ENCODE peak calls at places on chromosomes 1 and 21, in seven cellular contexts. One of them, this sample, is unnamed.

GRCh38 chr21:42302794-42303193 is 12.4 kb downstream of the TFF3 start:
- DNase-seq in right atrium auricular region: no peak
- DNase-seq in GM20000: no peak
- DNase-seq in heart right ventricle: no peak
- DNase-seq in CD4-positive, alpha-beta T cell: no peak
- DNase-seq in Panc1: no peak
- DNase-seq in keratinocyte: no peak
- DNase-seq in this sample: no peak

GRCh38 chr1:59526240-59526639 is 229.3 kb downstream of the FGGY start:
- DNase-seq in heart right ventricle: no peak
- DNase-seq in keratinocyte: no peak
- DNase-seq in Panc1: no peak
- DNase-seq in CD4-positive, alpha-beta T cell: no peak
- DNase-seq in GM20000: no peak
- DNase-seq in right atrium auricular region: no peak
- DNase-seq in this sample: no peak

GRCh38 chr1:183417691-183418491 is at the start of gene NMNAT2:
- DNase-seq in CD4-positive, alpha-beta T cell: no peak
- DNase-seq in GM20000: no peak
- DNase-seq in Panc1: no peak
- DNase-seq in right atrium auricular region: no peak
- DNase-seq in keratinocyte: no peak
- DNase-seq in heart right ventricle: no peak
- DNase-seq in this sample: peak

GRCh38 chr1:157073944-157074685 is 25.5 kb downstream of the ETV3L start:
- DNase-seq in right atrium auricular region: peak
- DNase-seq in heart right ventricle: peak
- DNase-seq in keratinocyte: peak
- DNase-seq in GM20000: no peak
- DNase-seq in CD4-positive, alpha-beta T cell: no peak
- DNase-seq in Panc1: no peak
- DNase-seq in this sample: peak

GRCh38 chr1:191707288-191707687 is 451.0 kb upstream of the RGS18 start:
- DNase-seq in CD4-positive, alpha-beta T cell: no peak
- DNase-seq in right atrium auricular region: no peak
- DNase-seq in GM20000: no peak
- DNase-seq in Panc1: no peak
- DNase-seq in heart right ventricle: no peak
- DNase-seq in keratinocyte: no peak
- DNase-seq in this sample: no peak

GRCh38 chr1:227855687-227856086 is 40.2 kb downstream of the PRSS38 start:
- DNase-seq in Panc1: no peak
- DNase-seq in GM20000: no peak
- DNase-seq in right atrium auricular region: no peak
- DNase-seq in CD4-positive, alpha-beta T cell: no peak
- DNase-seq in keratinocyte: no peak
- DNase-seq in heart right ventricle: no peak
- DNase-seq in this sample: no peak

GRCh38 chr1:40385437-40386310 is 12.1 kb downstream of the SMAP2 start:
- DNase-seq in heart right ventricle: no peak
- DNase-seq in keratinocyte: no peak
- DNase-seq in Panc1: no peak
- DNase-seq in GM20000: peak
- DNase-seq in CD4-positive, alpha-beta T cell: peak
- DNase-seq in right atrium auricular region: no peak
- DNase-seq in this sample: peak

GRCh38 chr1:18907021-18907913 is 4.9 kb upstream of the ALDH4A1 start:
- DNase-seq in GM20000: peak
- DNase-seq in heart right ventricle: peak
- DNase-seq in CD4-positive, alpha-beta T cell: peak
- DNase-seq in right atrium auricular region: peak
- DNase-seq in Panc1: no peak
- DNase-seq in keratinocyte: no peak
- DNase-seq in this sample: peak

GRCh38 chr1:27392778-27393635 is 585 bp downstream of the GPR3 start:
- DNase-seq in heart right ventricle: no peak
- DNase-seq in Panc1: no peak
- DNase-seq in GM20000: peak
- DNase-seq in keratinocyte: no peak
- DNase-seq in CD4-positive, alpha-beta T cell: no peak
- DNase-seq in right atrium auricular region: no peak
- DNase-seq in this sample: no peak

GRCh38 chr1:43488165-43488564 is 34.4 kb upstream of the HYI start:
- DNase-seq in right atrium auricular region: no peak
- DNase-seq in Panc1: no peak
- DNase-seq in GM20000: no peak
- DNase-seq in keratinocyte: no peak
- DNase-seq in CD4-positive, alpha-beta T cell: no peak
- DNase-seq in heart right ventricle: no peak
- DNase-seq in this sample: no peak

GRCh38 chr21:27555996-27556395 is 589.1 kb upstream of the ADAMTS5 start:
- DNase-seq in right atrium auricular region: no peak
- DNase-seq in heart right ventricle: no peak
- DNase-seq in Panc1: no peak
- DNase-seq in keratinocyte: no peak
- DNase-seq in CD4-positive, alpha-beta T cell: no peak
- DNase-seq in GM20000: no peak
- DNase-seq in this sample: no peak

GRCh38 chr1:223714849-223715709 is 2.7 kb downstream of the CAPN2 start:
- DNase-seq in GM20000: no peak
- DNase-seq in right atrium auricular region: no peak
- DNase-seq in heart right ventricle: no peak
- DNase-seq in CD4-positive, alpha-beta T cell: no peak
- DNase-seq in Panc1: no peak
- DNase-seq in keratinocyte: no peak
- DNase-seq in this sample: no peak

GRCh38 chr1:21508580-21509350 is 458 bp upstream of the ALPL start:
- DNase-seq in keratinocyte: no peak
- DNase-seq in heart right ventricle: peak
- DNase-seq in Panc1: no peak
- DNase-seq in CD4-positive, alpha-beta T cell: peak
- DNase-seq in GM20000: peak
- DNase-seq in right atrium auricular region: peak
- DNase-seq in this sample: peak

GRCh38 chr1:63710776-63711175 is 63.0 kb upstream of the ROR1 start:
- DNase-seq in right atrium auricular region: no peak
- DNase-seq in GM20000: no peak
- DNase-seq in CD4-positive, alpha-beta T cell: no peak
- DNase-seq in heart right ventricle: no peak
- DNase-seq in Panc1: no peak
- DNase-seq in keratinocyte: no peak
- DNase-seq in this sample: no peak

GRCh38 chr1:9687876-9688582 is 36.5 kb downstream of the PIK3CD start:
- DNase-seq in heart right ventricle: no peak
- DNase-seq in GM20000: no peak
- DNase-seq in keratinocyte: no peak
- DNase-seq in Panc1: no peak
- DNase-seq in right atrium auricular region: no peak
- DNase-seq in CD4-positive, alpha-beta T cell: no peak
- DNase-seq in this sample: no peak

GRCh38 chr1:111909010-111909409 is 80.5 kb downstream of the KCND3 start:
- DNase-seq in CD4-positive, alpha-beta T cell: no peak
- DNase-seq in heart right ventricle: no peak
- DNase-seq in GM20000: no peak
- DNase-seq in keratinocyte: no peak
- DNase-seq in right atrium auricular region: no peak
- DNase-seq in Panc1: no peak
- DNase-seq in this sample: no peak

GRCh38 chr1:1534401-1535145 is 5.9 kb downstream of the TMEM240 start:
- DNase-seq in Panc1: no peak
- DNase-seq in heart right ventricle: no peak
- DNase-seq in CD4-positive, alpha-beta T cell: no peak
- DNase-seq in right atrium auricular region: no peak
- DNase-seq in keratinocyte: no peak
- DNase-seq in GM20000: peak
- DNase-seq in this sample: no peak

GRCh38 chr1:148290881-148291280 is 138.8 kb upstream of the NBPF11 start:
- DNase-seq in CD4-positive, alpha-beta T cell: no peak
- DNase-seq in Panc1: no peak
- DNase-seq in keratinocyte: no peak
- DNase-seq in right atrium auricular region: no peak
- DNase-seq in GM20000: no peak
- DNase-seq in heart right ventricle: no peak
- DNase-seq in this sample: no peak

GRCh38 chr1:183033205-183033604 is 10.0 kb downstream of the LAMC1 start:
- DNase-seq in Panc1: no peak
- DNase-seq in CD4-positive, alpha-beta T cell: peak
- DNase-seq in heart right ventricle: no peak
- DNase-seq in GM20000: no peak
- DNase-seq in right atrium auricular region: no peak
- DNase-seq in keratinocyte: no peak
- DNase-seq in this sample: peak

GRCh38 chr1:156670791-156671190 is 6.4 kb downstream of the NES start:
- DNase-seq in keratinocyte: no peak
- DNase-seq in heart right ventricle: no peak
- DNase-seq in GM20000: no peak
- DNase-seq in Panc1: no peak
- DNase-seq in CD4-positive, alpha-beta T cell: no peak
- DNase-seq in right atrium auricular region: no peak
- DNase-seq in this sample: no peak

GRCh38 chr1:46030074-46030870 is 102.2 kb downstream of the PIK3R3 start:
- DNase-seq in right atrium auricular region: no peak
- DNase-seq in keratinocyte: no peak
- DNase-seq in Panc1: no peak
- DNase-seq in CD4-positive, alpha-beta T cell: no peak
- DNase-seq in heart right ventricle: no peak
- DNase-seq in GM20000: no peak
- DNase-seq in this sample: no peak

GRCh38 chr1:43238104-43238503 is 31.7 kb upstream of the TMEM125 start:
- DNase-seq in Panc1: peak
- DNase-seq in heart right ventricle: peak
- DNase-seq in CD4-positive, alpha-beta T cell: no peak
- DNase-seq in right atrium auricular region: peak
- DNase-seq in GM20000: peak
- DNase-seq in keratinocyte: no peak
- DNase-seq in this sample: peak

GRCh38 chr1:175192630-175193338 is at the start of gene KIAA0040:
- DNase-seq in right atrium auricular region: peak
- DNase-seq in heart right ventricle: peak
- DNase-seq in keratinocyte: peak
- DNase-seq in Panc1: no peak
- DNase-seq in GM20000: peak
- DNase-seq in CD4-positive, alpha-beta T cell: peak
- DNase-seq in this sample: peak
- TF ChIP-seq CTCF in right atrium auricular region: peak
- TF ChIP-seq CTCF in heart right ventricle: no peak
- TF ChIP-seq CTCF in keratinocyte: no peak
- TF ChIP-seq CTCF in Panc1: peak
- TF ChIP-seq CTCF in GM20000: no peak
- TF ChIP-seq CTCF in CD4-positive, alpha-beta T cell: no peak
- TF ChIP-seq CTCF in this sample: no peak

DNA sequence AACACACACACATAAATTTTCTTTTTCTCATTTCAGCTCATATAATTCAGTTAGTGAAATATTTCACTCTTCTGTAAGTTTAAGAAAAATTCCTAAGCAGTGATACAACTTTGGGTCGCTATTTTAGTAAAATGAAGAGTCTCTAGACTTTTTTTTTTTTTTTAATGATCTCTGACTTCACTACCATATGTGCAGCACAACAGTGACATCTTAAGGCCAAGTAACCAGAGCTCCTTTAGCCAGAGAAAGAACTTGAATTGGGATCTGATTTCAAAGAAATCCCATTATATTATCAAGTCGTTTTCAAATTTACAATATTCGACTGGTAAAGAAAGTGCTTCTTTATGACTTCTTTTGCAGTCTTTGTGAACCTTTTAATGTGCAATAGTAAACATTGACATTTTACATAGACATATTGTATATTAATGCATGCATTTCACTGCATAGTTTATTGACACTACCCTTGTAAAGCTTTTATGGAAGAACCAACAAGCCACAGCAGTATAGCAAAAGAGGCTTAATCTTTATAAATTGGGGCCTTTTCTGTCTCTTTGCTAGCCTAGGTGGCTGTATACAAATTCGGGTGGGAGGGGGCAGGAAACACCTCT is 62.2 kb downstream of the LRRC40 start:
- DNase-seq in CD4-positive, alpha-beta T cell: no peak
- DNase-seq in Panc1: no peak
- DNase-seq in right atrium auricular region: no peak
- DNase-seq in GM20000: no peak
- DNase-seq in keratinocyte: no peak
- DNase-seq in heart right ventricle: no peak
- DNase-seq in this sample: no peak
- TF ChIP-seq CTCF in CD4-positive, alpha-beta T cell: no peak
- TF ChIP-seq CTCF in Panc1: peak
- TF ChIP-seq CTCF in right atrium auricular region: peak
- TF ChIP-seq CTCF in GM20000: no peak
- TF ChIP-seq CTCF in keratinocyte: no peak
- TF ChIP-seq CTCF in heart right ventricle: no peak
- TF ChIP-seq CTCF in this sample: no peak

DNA sequence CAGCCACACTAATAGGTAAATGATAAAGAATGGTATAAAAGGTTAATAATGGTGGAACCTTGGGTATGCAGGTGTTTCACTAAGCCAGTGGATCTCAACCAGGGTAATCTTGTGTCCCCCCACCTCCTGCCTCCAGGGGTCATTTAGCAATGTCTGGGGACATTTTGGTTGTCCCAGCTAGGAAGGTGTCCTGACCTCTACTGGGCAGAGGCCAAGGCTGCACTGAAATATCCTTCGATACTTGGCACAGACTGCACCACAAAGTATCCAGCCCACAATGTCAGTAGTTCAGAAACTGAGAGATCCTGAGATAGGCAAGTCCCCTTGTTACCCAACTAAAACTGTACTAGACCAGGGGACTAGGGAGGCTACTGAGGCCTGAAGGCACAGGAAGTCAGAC is 113.6 kb upstream of the TIAM1 start:
- DNase-seq in Panc1: no peak
- DNase-seq in right atrium auricular region: no peak
- DNase-seq in GM20000: no peak
- DNase-seq in heart right ventricle: no peak
- DNase-seq in CD4-positive, alpha-beta T cell: no peak
- DNase-seq in keratinocyte: no peak
- DNase-seq in this sample: no peak
- TF ChIP-seq CTCF in Panc1: no peak
- TF ChIP-seq CTCF in right atrium auricular region: no peak
- TF ChIP-seq CTCF in GM20000: no peak
- TF ChIP-seq CTCF in heart right ventricle: no peak
- TF ChIP-seq CTCF in CD4-positive, alpha-beta T cell: no peak
- TF ChIP-seq CTCF in keratinocyte: peak
- TF ChIP-seq CTCF in this sample: no peak

GRCh38 chr1:209065350-209065749 is 518.2 kb upstream of the CAMK1G start:
- DNase-seq in Panc1: no peak
- DNase-seq in heart right ventricle: no peak
- DNase-seq in keratinocyte: no peak
- DNase-seq in CD4-positive, alpha-beta T cell: no peak
- DNase-seq in GM20000: no peak
- DNase-seq in right atrium auricular region: no peak
- DNase-seq in this sample: no peak

GRCh38 chr1:209062863-209063262 is 520.7 kb upstream of the CAMK1G start:
- DNase-seq in GM20000: peak
- DNase-seq in heart right ventricle: no peak
- DNase-seq in right atrium auricular region: no peak
- DNase-seq in keratinocyte: no peak
- DNase-seq in Panc1: no peak
- DNase-seq in CD4-positive, alpha-beta T cell: no peak
- DNase-seq in this sample: no peak

GRCh38 chr1:209064850-209065249 is 518.7 kb upstream of the CAMK1G start:
- DNase-seq in keratinocyte: no peak
- DNase-seq in GM20000: no peak
- DNase-seq in CD4-positive, alpha-beta T cell: no peak
- DNase-seq in Panc1: no peak
- DNase-seq in right atrium auricular region: no peak
- DNase-seq in heart right ventricle: no peak
- DNase-seq in this sample: no peak

GRCh38 chr1:209062081-209062480 is 521.4 kb upstream of the CAMK1G start:
- DNase-seq in CD4-positive, alpha-beta T cell: no peak
- DNase-seq in right atrium auricular region: no peak
- DNase-seq in heart right ventricle: no peak
- DNase-seq in GM20000: no peak
- DNase-seq in keratinocyte: no peak
- DNase-seq in Panc1: no peak
- DNase-seq in this sample: no peak

GRCh38 chr1:209063816-209064664 is 519.5 kb upstream of the CAMK1G start:
- DNase-seq in GM20000: no peak
- DNase-seq in Panc1: no peak
- DNase-seq in keratinocyte: no peak
- DNase-seq in CD4-positive, alpha-beta T cell: no peak
- DNase-seq in right atrium auricular region: no peak
- DNase-seq in heart right ventricle: no peak
- DNase-seq in this sample: no peak
- TF ChIP-seq CTCF in GM20000: no peak
- TF ChIP-seq CTCF in Panc1: no peak
- TF ChIP-seq CTCF in keratinocyte: no peak
- TF ChIP-seq CTCF in CD4-positive, alpha-beta T cell: no peak
- TF ChIP-seq CTCF in right atrium auricular region: no peak
- TF ChIP-seq CTCF in heart right ventricle: no peak
- TF ChIP-seq CTCF in this sample: no peak